ENCODE peak calls at places on chromosome 1, in six cellular contexts. P, A, K, V, F and S are unnamed samples.

GRCh38 chr1:83505148-83505547 is 493.8 kb downstream of the TTLL7 start:
- DNase-seq in A (no peak), P (no peak), K (no peak), V (no peak), F (no peak), S (no peak)

GRCh38 chr1:223794040-223794880 is 51.5 kb downstream of the TP53BP2 start:
- DNase-seq in F (no peak), K (no peak), A (no peak), V (peak; percentile 68), P (no peak), S (peak; percentile 43)

GRCh38 chr1:12595839-12596821 is 21.9 kb downstream of the DHRS3 start:
- DNase-seq in K (no peak), V (peak; percentile 97), P (no peak), F (peak; percentile 85), A (peak; percentile 89), S (peak; percentile 97)

GRCh38 chr1:169090900-169091311 is 15.6 kb upstream of the ATP1B1 start:
- DNase-seq in K (no peak), V (no peak), P (no peak), F (no peak), A (no peak), S (no peak)

GRCh38 chr1:63949965-63950364 is 176.1 kb downstream of the ROR1 start:
- DNase-seq in A (no peak), P (no peak), V (peak; percentile 56), F (no peak), K (no peak), S (peak; percentile 67)

GRCh38 chr1:178725603-178726517 is 816 bp downstream of the RALGPS2 start:
- DNase-seq in V (peak; percentile 82), A (peak; percentile 96), K (peak; percentile 41), P (peak; percentile 51), F (peak; percentile 90), S (peak; percentile 84)

GRCh38 chr1:179816196-179816960 is 61.2 kb downstream of the TOR1AIP2 start:
- DNase-seq in F (no peak), V (no peak), P (no peak), A (no peak), K (no peak), S (peak; percentile 21)

GRCh38 chr1:213231795-213232231 is 180.8 kb downstream of the RPS6KC1 start:
- DNase-seq in P (no peak), A (peak; percentile 39), V (no peak), F (no peak), K (no peak), S (peak; percentile 36)

GRCh38 chr1:13763991-13764390 is 64.0 kb downstream of the PRDM2 start:
- DNase-seq in F (no peak), P (peak; percentile 21), A (peak; percentile 51), V (no peak), K (no peak), S (no peak)

GRCh38 chr1:174743654-174744561 is 255.8 kb upstream of the CACYBP start:
- DNase-seq in F (peak; percentile 12), P (peak; percentile 37), K (no peak), V (peak; percentile 69), A (peak; percentile 40), S (peak; percentile 70)

GRCh38 chr1:205512059-205513045 is 7.9 kb downstream of the CDK18 start:
- DNase-seq in V (no peak), K (no peak), A (peak; percentile 48), P (no peak), F (no peak), S (peak; percentile 8)

GRCh38 chr1:11156441-11156840 is 32.7 kb upstream of the ANGPTL7 start:
- DNase-seq in V (no peak), P (no peak), F (no peak), A (no peak), K (no peak), S (no peak)

GRCh38 chr1:107559881-107560280 is 405.1 kb downstream of the VAV3 start:
- DNase-seq in F (peak; percentile 42), A (no peak), P (no peak), V (no peak), K (no peak), S (no peak)

GRCh38 chr1:181397841-181398240 is 85.5 kb upstream of the CACNA1E start:
- DNase-seq in A (no peak), K (no peak), P (peak; percentile 34), V (no peak), F (no peak), S (no peak)

GRCh38 chr1:231781887-231782286 is 155.3 kb downstream of the DISC1 start:
- DNase-seq in F (no peak), V (peak; percentile 72), K (no peak), A (peak; percentile 36), P (no peak), S (peak; percentile 67)

GRCh38 chr1:184769241-184769640 is 14.6 kb upstream of the EDEM3 start:
- DNase-seq in A (no peak), F (no peak), P (no peak), V (no peak), K (no peak), S (no peak)

GRCh38 chr1:54787604-54788003 is 13.5 kb downstream of the TTC22 start:
- DNase-seq in F (no peak), A (no peak), V (no peak), K (no peak), P (no peak), S (no peak)

GRCh38 chr1:153357076-153357852 is 390 bp upstream of the S100A9 start:
- DNase-seq in P (no peak), F (no peak), A (no peak), K (no peak), V (no peak), S (no peak)

GRCh38 chr1:153358691-153358975 is 979 bp downstream of the S100A9 start:
- DNase-seq in A (no peak), P (no peak), K (no peak), F (no peak), V (no peak), S (no peak)

GRCh38 chr1:153356392-153357075 is 1.1 kb upstream of the S100A9 start:
- DNase-seq in A (no peak), V (no peak), K (no peak), P (no peak), F (no peak), S (no peak)

GRCh38 chr1:153359241-153359640 is 1.6 kb downstream of the S100A9 start:
- DNase-seq in K (no peak), P (no peak), F (no peak), A (no peak), V (no peak), S (no peak)

DNA sequence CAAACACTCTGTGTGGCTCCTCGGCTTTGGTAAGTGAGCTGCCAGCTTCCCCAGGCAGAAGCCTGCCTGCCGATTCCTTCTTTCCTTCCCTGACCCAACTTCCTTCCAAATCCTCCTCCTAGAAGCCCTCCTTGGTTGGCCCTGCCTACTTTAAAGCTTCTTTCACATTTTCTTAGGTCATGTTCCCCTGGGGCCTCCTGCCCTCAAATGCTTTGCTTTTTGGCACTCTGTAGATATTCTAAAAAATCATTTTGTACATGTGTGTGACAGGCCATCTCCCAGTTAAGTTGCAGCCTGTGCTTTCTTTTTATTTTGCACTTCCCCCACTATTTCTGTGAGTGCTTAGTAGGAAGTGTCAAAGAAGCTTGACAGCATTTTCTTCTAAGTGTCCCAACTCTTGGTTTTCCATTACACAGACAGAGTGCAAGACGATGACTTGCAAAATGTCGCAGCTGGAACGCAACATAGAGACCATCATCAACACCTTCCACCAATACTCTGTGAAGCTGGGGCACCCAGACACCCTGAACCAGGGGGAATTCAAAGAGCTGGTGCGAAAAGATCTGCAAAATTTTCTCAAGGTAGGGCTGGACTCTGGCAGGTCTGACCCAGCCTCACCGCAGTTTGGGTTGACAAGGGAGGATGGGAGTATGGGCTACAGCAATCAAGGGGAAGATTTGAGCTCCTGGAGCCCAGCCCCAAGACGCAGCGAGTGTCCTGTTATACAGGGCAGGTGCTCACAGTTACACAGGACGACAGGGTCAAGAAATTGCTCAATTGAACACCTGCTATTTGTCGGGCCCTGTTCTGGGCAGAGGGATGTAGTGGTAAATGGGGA is at the start of gene S100A9:
- DNase-seq in V (no peak), K (no peak), F (no peak), P (no peak), A (no peak), S (no peak)
- H3K4me3 ChIP-seq in V (no peak within 1 kb of the TSS), K (no peak within 1 kb of the TSS), F (no peak within 1 kb of the TSS), P (no peak within 1 kb of the TSS), A (no peak within 1 kb of the TSS), S (no peak within 1 kb of the TSS)

GRCh38 chr1:221947731-221948130 is 205.8 kb upstream of the DUSP10 start:
- DNase-seq in V (no peak), P (no peak), K (no peak), A (no peak), F (no peak), S (no peak)
- H3K4me3 ChIP-seq in V (no peak overlapping the region), P (no peak overlapping the region), K (no peak overlapping the region), A (no peak overlapping the region), F (no peak overlapping the region), S (no peak overlapping the region)

DNA sequence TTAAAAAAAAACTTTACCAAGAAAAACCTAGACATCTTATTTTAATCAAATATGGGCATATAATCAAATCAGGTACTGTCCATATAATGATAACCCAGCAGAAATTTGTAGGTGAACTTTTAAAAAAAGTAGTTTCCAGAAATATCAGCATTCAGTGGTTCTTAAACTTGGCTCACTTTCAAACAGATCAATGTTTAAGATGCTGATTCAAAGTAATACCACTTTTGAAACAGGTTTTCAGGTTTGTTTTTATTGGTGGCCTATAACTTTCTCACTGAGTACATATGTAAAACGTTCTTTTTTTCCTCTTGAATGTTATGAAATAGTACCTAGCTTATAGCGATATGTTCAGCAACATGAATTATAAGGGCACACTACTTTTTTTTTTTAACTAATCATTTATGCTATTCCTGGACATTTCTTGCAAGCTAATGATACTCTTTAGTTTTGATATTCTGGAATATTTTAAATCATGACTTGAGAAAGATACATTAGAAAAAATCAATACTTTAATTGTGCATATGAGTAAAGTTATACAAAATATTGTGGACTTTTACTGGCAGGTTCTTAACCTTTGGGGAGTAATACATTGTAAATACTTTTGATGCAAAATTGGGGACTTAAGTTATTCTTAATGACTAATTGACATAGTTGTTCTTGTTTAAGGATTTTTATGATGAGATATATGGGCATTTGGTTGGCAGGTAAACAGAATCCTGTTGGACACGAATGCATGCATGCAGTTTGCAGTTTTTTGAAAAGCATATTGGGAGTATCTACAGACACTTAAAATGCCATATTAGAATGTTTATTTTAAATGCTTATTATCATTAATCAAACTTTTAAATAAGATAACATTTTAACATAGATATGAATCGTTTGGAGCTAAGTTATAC is 3.1 kb downstream of the NFIA start:
- DNase-seq in K (no peak), F (no peak), A (no peak), V (no peak), P (no peak), S (peak; percentile 9)
- H3K4me3 ChIP-seq in K (no peak overlapping the region), F (no peak overlapping the region), A (no peak overlapping the region), V (peak overlapping the region; percentile 78), P (no peak overlapping the region), S (peak overlapping the region; percentile 5)

GRCh38 chr1:1758059-1758621 is 20.1 kb downstream of the NADK start:
- DNase-seq in K (no peak), A (no peak), P (no peak), V (no peak), F (no peak), S (no peak)
- H3K4me3 ChIP-seq in K (no peak overlapping the region), A (no peak overlapping the region), P (no peak overlapping the region), V (no peak overlapping the region), F (no peak overlapping the region), S (no peak overlapping the region)